ENCODE peak calls at places on chromosomes 16 and 17, in four cellular contexts. B, T, W and R are unnamed samples. For H3K4me1, the result is how much of the 10 kb centered on the place peaks cover.

GRCh38 chr17:69405096-69405495 is 9.4 kb upstream of the MAP2K6 start:
- DNase-seq in B (no peak), T (no peak), W (no peak), R (no peak)

GRCh38 chr17:65783845-65784334 is 222.4 kb upstream of the AXIN2 start:
- DNase-seq in B (no peak), T (peak), W (peak), R (no peak)

GRCh38 chr17:73423159-73423715 is 111.4 kb upstream of the CDC42EP4 start:
- DNase-seq in B (no peak), T (no peak), W (no peak), R (no peak)

GRCh38 chr17:74541176-74542111 is 4.5 kb downstream of the CD300C start:
- DNase-seq in B (no peak), T (no peak), W (no peak), R (no peak)

GRCh38 chr17:60887607-60888028 is 210.0 kb downstream of the BCAS3 start:
- DNase-seq in B (no peak), T (no peak), W (no peak), R (no peak)

GRCh38 chr17:45098081-45098868 is 34.0 kb downstream of the PLCD3 start:
- DNase-seq in B (no peak), T (no peak), W (no peak), R (no peak)

GRCh38 chr17:78168906-78169793 is 769 bp downstream of the SYNGR2 start:
- DNase-seq in B (no peak), T (peak), W (peak), R (peak)

GRCh38 chr17:40539711-40540411 is 25.4 kb downstream of the CCR7 start:
- DNase-seq in B (no peak), T (no peak), W (no peak), R (no peak)

GRCh38 chr16:74123826-74124225 is 172.8 kb upstream of the PSMD7 start:
- DNase-seq in B (no peak), T (no peak), W (no peak), R (no peak)

GRCh38 chr17:66715745-66716156 is 119.2 kb upstream of the CACNG5 start:
- DNase-seq in B (no peak), T (no peak), W (peak), R (no peak)

GRCh38 chr17:9456265-9456664 is 119.4 kb downstream of the STX8 start:
- DNase-seq in B (no peak), T (no peak), W (no peak), R (no peak)

GRCh38 chr17:1110844-1111598 is 68.8 kb downstream of the ABR start:
- DNase-seq in B (peak), T (peak), W (peak), R (peak)

GRCh38 chr17:72656114-72656763 is 436.2 kb downstream of the SLC39A11 start:
- DNase-seq in B (no peak), T (no peak), W (no peak), R (no peak)

GRCh38 chr16:48492131-48492530 is 106.9 kb upstream of the SIAH1 start:
- DNase-seq in B (no peak), T (no peak), W (peak), R (no peak)

GRCh38 chr16:11150190-11150589 is 105.8 kb downstream of the SOCS1 start:
- DNase-seq in B (no peak), T (no peak), W (no peak), R (no peak)

GRCh38 chr17:76911299-76912007 is 43.2 kb downstream of the MGAT5B start:
- DNase-seq in B (no peak), T (no peak), W (no peak), R (no peak)

GRCh38 chr17:77455111-77455877 is 314.5 kb downstream of the SEC14L1 start:
- DNase-seq in B (no peak), T (no peak), W (peak), R (no peak)

GRCh38 chr17:36129616-36130015 is 26.0 kb downstream of the CCL4 start:
- DNase-seq in B (no peak), T (no peak), W (no peak), R (no peak)

GRCh38 chr16:20867585-20867984 is 32.6 kb downstream of the DCUN1D3 start:
- DNase-seq in B (no peak), T (peak), W (peak), R (no peak)

GRCh38 chr16:59121411-59121810 is 387.3 kb upstream of the GOT2 start:
- DNase-seq in B (no peak), T (no peak), W (no peak), R (no peak)

GRCh38 chr17:82647593-82648164 is 565 bp downstream of the WDR45B start:
- DNase-seq in B (no peak), T (peak), W (no peak), R (no peak)

GRCh38 chr16:68640972-68641371 is 4.1 kb upstream of the CDH3 start:
- DNase-seq in B (no peak), T (no peak), W (no peak), R (no peak)

GRCh38 chr16:1003551-1004347 is 22.2 kb downstream of the SOX8 start:
- DNase-seq in B (no peak), T (no peak), W (peak), R (no peak)

GRCh38 chr17:17959520-17960361 is 12.5 kb downstream of the TOM1L2 start:
- DNase-seq in B (no peak), T (no peak), W (peak), R (no peak)

GRCh38 chr17:17387017-17387416 is 83.8 kb downstream of the NT5M start:
- DNase-seq in B (no peak), T (no peak), W (no peak), R (no peak)

GRCh38 chr17:65278050-65278819 is 141.1 kb downstream of the RGS9 start:
- DNase-seq in B (no peak), T (peak), W (peak), R (no peak)

GRCh38 chr16:79269211-79269863 is 331.2 kb downstream of the MAF start:
- DNase-seq in B (no peak), T (no peak), W (no peak), R (no peak)

GRCh38 chr17:55645361-55645760 is 77.3 kb downstream of the TMEM100 start:
- DNase-seq in B (no peak), T (no peak), W (no peak), R (no peak)

GRCh38 chr17:55652114-55652513 is 70.5 kb downstream of the TMEM100 start:
- DNase-seq in B (no peak), T (no peak), W (no peak), R (no peak)

GRCh38 chr17:55649935-55650597 is 72.6 kb downstream of the TMEM100 start:
- DNase-seq in B (no peak), T (no peak), W (no peak), R (no peak)

GRCh38 chr17:55644346-55644745 is 78.3 kb downstream of the TMEM100 start:
- DNase-seq in B (no peak), T (no peak), W (no peak), R (no peak)

GRCh38 chr17:55648086-55648485 is 74.6 kb downstream of the TMEM100 start:
- DNase-seq in B (no peak), T (no peak), W (no peak), R (no peak)
- H3K4me1 ChIP-seq in B (under half), T (under half), W (under half), R (under half)

DNA sequence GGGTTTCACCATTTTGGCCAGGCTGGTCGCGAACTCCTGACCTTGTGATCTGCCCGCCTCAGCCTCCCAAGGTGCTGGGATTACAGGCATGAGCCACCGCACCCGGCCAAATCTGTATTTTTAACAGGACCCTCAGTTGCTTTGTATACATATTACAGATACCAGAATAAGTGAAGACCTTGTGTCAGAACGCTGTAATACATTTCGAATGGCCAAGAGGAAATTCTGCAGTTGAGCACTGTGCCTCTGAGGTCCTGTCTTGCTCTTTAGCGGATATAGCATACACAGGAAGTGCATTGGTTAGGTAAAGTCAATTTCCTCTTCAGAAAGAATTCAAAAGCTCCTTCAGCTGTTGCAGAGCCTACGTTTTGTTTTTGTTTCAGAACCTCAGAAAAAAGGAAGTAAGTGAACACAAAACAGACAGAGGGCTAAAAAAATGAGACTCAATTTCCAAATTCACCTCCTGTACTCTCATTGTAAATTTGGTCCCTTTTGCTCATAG is 15.7 kb downstream of the CRLF3 start:
- DNase-seq in B (no peak), T (no peak), W (no peak), R (no peak)
- H3K4me1 ChIP-seq in B (under half), T (under half), W (under half), R (under half)

DNA sequence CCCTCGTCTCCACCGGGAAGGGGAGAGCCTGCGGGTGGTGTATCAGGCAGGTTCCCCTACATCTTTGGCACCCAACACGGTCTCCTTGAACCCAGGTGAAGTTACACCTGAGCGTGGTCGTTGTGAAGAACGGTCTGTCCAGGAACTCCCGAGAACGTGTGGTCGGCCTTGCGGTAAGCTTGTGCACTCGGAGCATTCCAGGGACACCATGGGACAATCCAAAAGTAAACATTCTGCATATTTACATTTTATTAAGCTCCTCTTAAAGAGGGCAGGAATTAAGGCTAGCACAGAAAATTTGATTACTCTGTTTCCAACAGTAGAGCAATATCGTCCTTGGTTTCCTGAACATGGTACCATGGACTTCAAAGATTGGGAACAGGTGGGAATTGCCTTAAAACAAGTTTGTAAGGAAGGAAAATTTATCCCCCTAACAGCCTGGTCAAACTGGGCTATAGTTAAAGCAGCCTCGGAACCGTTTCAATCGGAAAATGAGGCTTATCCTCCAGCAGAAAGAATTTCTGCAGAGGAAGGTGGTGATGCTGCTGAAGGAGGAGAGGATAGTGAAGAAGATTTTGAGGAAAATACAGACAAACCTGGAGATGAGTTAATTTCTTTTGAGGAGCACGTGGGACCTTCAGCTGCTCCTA is 18.2 kb downstream of the ALOX15B start:
- DNase-seq in B (no peak), T (no peak), W (no peak), R (no peak)
- H3K4me1 ChIP-seq in B (under half), T (under half), W (under half), R (under half)

GRCh38 chr17:2400474-2400866 is 390 bp downstream of the MNT start:
- DNase-seq in B (no peak), T (peak), W (no peak), R (no peak)
- H3K4me1 ChIP-seq in B (half or more), T (half or more), W (under half), R (half or more)

GRCh38 chr16:56844056-56844455 is 21.0 kb upstream of the SLC12A3 start:
- DNase-seq in B (no peak), T (no peak), W (no peak), R (no peak)
- H3K4me1 ChIP-seq in B (under half), T (under half), W (under half), R (under half)

GRCh38 chr16:65312795-65313194 is 190.9 kb upstream of the CDH11 start:
- DNase-seq in B (no peak), T (no peak), W (peak), R (no peak)
- H3K4me1 ChIP-seq in B (half or more), T (under half), W (under half), R (under half)